ENCODE peak calls at places on chromosome 14, in seven cellular contexts. One of them, this sample, is unnamed.

GRCh38 chr14:75317148-75317547 is 38.5 kb downstream of the FOS start:
- DNase-seq in left ventricle myocardium inferior: no peak
- DNase-seq in tibial artery: no peak
- DNase-seq in esophagus squamous epithelium: no peak
- DNase-seq in psoas muscle: no peak
- DNase-seq in AG09309: no peak
- DNase-seq in endothelial cell of umbilical vein: no peak
- DNase-seq in this sample: no peak

GRCh38 chr14:99744873-99745224 is 48.4 kb upstream of the EML1 start:
- DNase-seq in left ventricle myocardium inferior: no peak
- DNase-seq in tibial artery: no peak
- DNase-seq in esophagus squamous epithelium: no peak
- DNase-seq in psoas muscle: no peak
- DNase-seq in AG09309: no peak
- DNase-seq in endothelial cell of umbilical vein: no peak
- DNase-seq in this sample: no peak

GRCh38 chr14:56172571-56172971 is 54.4 kb downstream of the PELI2 start:
- DNase-seq in left ventricle myocardium inferior: no peak
- DNase-seq in tibial artery: no peak
- DNase-seq in esophagus squamous epithelium: no peak
- DNase-seq in psoas muscle: no peak
- DNase-seq in AG09309: peak; percentile 31
- DNase-seq in endothelial cell of umbilical vein: peak; percentile 87
- DNase-seq in this sample: peak; percentile 88

GRCh38 chr14:95408731-95409471 is 89.2 kb upstream of the CLMN start:
- DNase-seq in left ventricle myocardium inferior: no peak
- DNase-seq in tibial artery: peak; percentile 83
- DNase-seq in esophagus squamous epithelium: no peak
- DNase-seq in psoas muscle: no peak
- DNase-seq in AG09309: no peak
- DNase-seq in endothelial cell of umbilical vein: no peak
- DNase-seq in this sample: no peak

GRCh38 chr14:100884456-100884855 is 19.1 kb downstream of the RTL1 start:
- DNase-seq in left ventricle myocardium inferior: peak; percentile 5
- DNase-seq in tibial artery: peak; percentile 28
- DNase-seq in esophagus squamous epithelium: no peak
- DNase-seq in psoas muscle: no peak
- DNase-seq in AG09309: no peak
- DNase-seq in endothelial cell of umbilical vein: no peak
- DNase-seq in this sample: no peak

GRCh38 chr14:77790566-77791224 is 9.2 kb upstream of the ADCK1 start:
- DNase-seq in left ventricle myocardium inferior: no peak
- DNase-seq in tibial artery: peak; percentile 39
- DNase-seq in esophagus squamous epithelium: no peak
- DNase-seq in psoas muscle: no peak
- DNase-seq in AG09309: no peak
- DNase-seq in endothelial cell of umbilical vein: no peak
- DNase-seq in this sample: no peak

GRCh38 chr14:28975084-28975483 is 208.5 kb downstream of the FOXG1 start:
- DNase-seq in left ventricle myocardium inferior: no peak
- DNase-seq in tibial artery: no peak
- DNase-seq in esophagus squamous epithelium: no peak
- DNase-seq in psoas muscle: no peak
- DNase-seq in AG09309: no peak
- DNase-seq in endothelial cell of umbilical vein: no peak
- DNase-seq in this sample: no peak

GRCh38 chr14:65461730-65462129 is 49.2 kb downstream of the FUT8 start:
- DNase-seq in left ventricle myocardium inferior: no peak
- DNase-seq in tibial artery: no peak
- DNase-seq in esophagus squamous epithelium: no peak
- DNase-seq in psoas muscle: no peak
- DNase-seq in AG09309: no peak
- DNase-seq in endothelial cell of umbilical vein: peak; percentile 54
- DNase-seq in this sample: peak; percentile 35

GRCh38 chr14:94081386-94081820 is 293 bp downstream of the IFI27L1 start:
- DNase-seq in left ventricle myocardium inferior: no peak
- DNase-seq in tibial artery: no peak
- DNase-seq in esophagus squamous epithelium: no peak
- DNase-seq in psoas muscle: no peak
- DNase-seq in AG09309: no peak
- DNase-seq in endothelial cell of umbilical vein: no peak
- DNase-seq in this sample: no peak

GRCh38 chr14:80567905-80568512 is 356.7 kb upstream of the DIO2 start:
- DNase-seq in left ventricle myocardium inferior: no peak
- DNase-seq in tibial artery: no peak
- DNase-seq in esophagus squamous epithelium: no peak
- DNase-seq in psoas muscle: no peak
- DNase-seq in AG09309: no peak
- DNase-seq in endothelial cell of umbilical vein: no peak
- DNase-seq in this sample: no peak

GRCh38 chr14:22448035-22448904 is 140.8 kb downstream of the DAD1 start:
- DNase-seq in left ventricle myocardium inferior: no peak
- DNase-seq in tibial artery: no peak
- DNase-seq in esophagus squamous epithelium: no peak
- DNase-seq in psoas muscle: no peak
- DNase-seq in AG09309: no peak
- DNase-seq in endothelial cell of umbilical vein: no peak
- DNase-seq in this sample: no peak

GRCh38 chr14:22450266-22450665 is 138.8 kb downstream of the DAD1 start:
- DNase-seq in left ventricle myocardium inferior: no peak
- DNase-seq in tibial artery: no peak
- DNase-seq in esophagus squamous epithelium: no peak
- DNase-seq in psoas muscle: no peak
- DNase-seq in AG09309: no peak
- DNase-seq in endothelial cell of umbilical vein: no peak
- DNase-seq in this sample: no peak

GRCh38 chr14:22449612-22449930 is 139.5 kb downstream of the DAD1 start:
- DNase-seq in left ventricle myocardium inferior: no peak
- DNase-seq in tibial artery: no peak
- DNase-seq in esophagus squamous epithelium: no peak
- DNase-seq in psoas muscle: no peak
- DNase-seq in AG09309: no peak
- DNase-seq in endothelial cell of umbilical vein: peak; percentile 23
- DNase-seq in this sample: no peak

GRCh38 chr14:22452330-22452729 is 136.7 kb downstream of the DAD1 start:
- DNase-seq in left ventricle myocardium inferior: no peak
- DNase-seq in tibial artery: no peak
- DNase-seq in esophagus squamous epithelium: no peak
- DNase-seq in psoas muscle: no peak
- DNase-seq in AG09309: no peak
- DNase-seq in endothelial cell of umbilical vein: no peak
- DNase-seq in this sample: no peak

DNA sequence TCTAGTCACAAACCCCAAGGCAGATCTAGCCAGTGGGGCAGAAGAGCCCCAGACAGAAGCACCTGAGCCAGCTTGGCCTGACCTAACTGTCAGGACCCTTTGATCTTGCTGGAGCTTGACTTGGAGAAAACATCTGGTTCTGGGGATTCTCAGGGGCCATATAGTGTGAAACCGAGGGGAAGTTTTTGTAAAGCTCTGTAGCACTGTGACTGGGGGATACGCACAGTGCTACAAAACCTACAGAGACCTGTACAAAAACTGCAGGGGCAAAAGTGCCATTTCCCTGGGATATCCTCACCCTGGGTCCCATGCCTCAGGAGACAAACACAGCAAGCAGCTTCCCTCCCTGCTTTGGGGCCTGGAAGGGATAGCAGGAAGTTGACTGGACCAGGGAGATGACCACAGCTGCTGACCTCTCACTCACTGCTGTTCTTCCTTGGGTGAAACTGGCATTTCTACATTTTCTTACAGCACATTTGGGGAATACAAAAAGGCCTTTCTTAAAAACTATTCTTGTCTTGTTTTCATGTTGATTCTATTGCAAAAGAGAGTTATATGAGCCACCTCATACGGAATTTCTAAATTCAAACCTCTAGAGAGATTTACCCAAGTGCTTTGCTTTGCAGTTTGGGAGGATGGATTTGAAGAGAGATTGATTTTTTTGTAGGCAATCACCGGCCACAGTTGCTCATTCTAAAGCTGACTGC is 140.0 kb downstream of the DAD1 start:
- DNase-seq in left ventricle myocardium inferior: no peak
- DNase-seq in tibial artery: no peak
- DNase-seq in esophagus squamous epithelium: no peak
- DNase-seq in psoas muscle: peak; percentile 61
- DNase-seq in AG09309: no peak
- DNase-seq in endothelial cell of umbilical vein: no peak
- DNase-seq in this sample: no peak
- H3K4me3 ChIP-seq in left ventricle myocardium inferior: no peak overlapping the region
- H3K4me3 ChIP-seq in tibial artery: no peak overlapping the region
- H3K4me3 ChIP-seq in esophagus squamous epithelium: no peak overlapping the region
- H3K4me3 ChIP-seq in psoas muscle: no peak overlapping the region
- H3K4me3 ChIP-seq in AG09309: no peak overlapping the region
- H3K4me3 ChIP-seq in endothelial cell of umbilical vein: no peak overlapping the region
- H3K4me3 ChIP-seq in this sample: no peak overlapping the region

GRCh38 chr14:68941820-68942219 is 37.3 kb downstream of the ACTN1 start:
- DNase-seq in left ventricle myocardium inferior: peak; percentile 50
- DNase-seq in tibial artery: peak; percentile 95
- DNase-seq in esophagus squamous epithelium: no peak
- DNase-seq in psoas muscle: no peak
- DNase-seq in AG09309: peak; percentile 91
- DNase-seq in endothelial cell of umbilical vein: peak; percentile 50
- DNase-seq in this sample: peak; percentile 56
- TF ChIP-seq CTCF in left ventricle myocardium inferior: peak; percentile 47
- TF ChIP-seq CTCF in tibial artery: peak; percentile 70
- TF ChIP-seq CTCF in esophagus squamous epithelium: peak; percentile 64
- TF ChIP-seq CTCF in psoas muscle: peak; percentile 29
- TF ChIP-seq CTCF in AG09309: peak; percentile 80
- TF ChIP-seq CTCF in endothelial cell of umbilical vein: peak; percentile 41
- TF ChIP-seq CTCF in this sample: peak; percentile 34

GRCh38 chr14:36582874-36583241 is 444 bp upstream of the NKX2-8 start:
- DNase-seq in left ventricle myocardium inferior: no peak
- DNase-seq in tibial artery: no peak
- DNase-seq in esophagus squamous epithelium: no peak
- DNase-seq in psoas muscle: no peak
- DNase-seq in AG09309: no peak
- DNase-seq in endothelial cell of umbilical vein: no peak
- DNase-seq in this sample: no peak
- H3K4me3 ChIP-seq in left ventricle myocardium inferior: peak overlapping the region; percentile 62
- H3K4me3 ChIP-seq in tibial artery: no peak overlapping the region
- H3K4me3 ChIP-seq in esophagus squamous epithelium: no peak overlapping the region
- H3K4me3 ChIP-seq in psoas muscle: peak overlapping the region; percentile 63
- H3K4me3 ChIP-seq in AG09309: no peak overlapping the region
- H3K4me3 ChIP-seq in endothelial cell of umbilical vein: no peak overlapping the region
- H3K4me3 ChIP-seq in this sample: no peak overlapping the region

GRCh38 chr14:51094282-51094821 is 553 bp downstream of the TRIM9 start:
- DNase-seq in left ventricle myocardium inferior: no peak
- DNase-seq in tibial artery: no peak
- DNase-seq in esophagus squamous epithelium: no peak
- DNase-seq in psoas muscle: peak; percentile 51
- DNase-seq in AG09309: no peak
- DNase-seq in endothelial cell of umbilical vein: no peak
- DNase-seq in this sample: no peak

GRCh38 chr14:51095854-51096823 is 1.2 kb upstream of the TRIM9 start:
- DNase-seq in left ventricle myocardium inferior: no peak
- DNase-seq in tibial artery: no peak
- DNase-seq in esophagus squamous epithelium: no peak
- DNase-seq in psoas muscle: peak; percentile 66
- DNase-seq in AG09309: no peak
- DNase-seq in endothelial cell of umbilical vein: no peak
- DNase-seq in this sample: peak; percentile 39

GRCh38 chr14:51094901-51095853 is at the start of gene TRIM9:
- DNase-seq in left ventricle myocardium inferior: peak; percentile 94
- DNase-seq in tibial artery: peak; percentile 86
- DNase-seq in esophagus squamous epithelium: peak; percentile 61
- DNase-seq in psoas muscle: peak; percentile 97
- DNase-seq in AG09309: peak; percentile 86
- DNase-seq in endothelial cell of umbilical vein: peak; percentile 89
- DNase-seq in this sample: peak; percentile 87

GRCh38 chr14:51092965-51093364 is 1.9 kb downstream of the TRIM9 start:
- DNase-seq in left ventricle myocardium inferior: no peak
- DNase-seq in tibial artery: no peak
- DNase-seq in esophagus squamous epithelium: no peak
- DNase-seq in psoas muscle: no peak
- DNase-seq in AG09309: no peak
- DNase-seq in endothelial cell of umbilical vein: no peak
- DNase-seq in this sample: no peak

DNA sequence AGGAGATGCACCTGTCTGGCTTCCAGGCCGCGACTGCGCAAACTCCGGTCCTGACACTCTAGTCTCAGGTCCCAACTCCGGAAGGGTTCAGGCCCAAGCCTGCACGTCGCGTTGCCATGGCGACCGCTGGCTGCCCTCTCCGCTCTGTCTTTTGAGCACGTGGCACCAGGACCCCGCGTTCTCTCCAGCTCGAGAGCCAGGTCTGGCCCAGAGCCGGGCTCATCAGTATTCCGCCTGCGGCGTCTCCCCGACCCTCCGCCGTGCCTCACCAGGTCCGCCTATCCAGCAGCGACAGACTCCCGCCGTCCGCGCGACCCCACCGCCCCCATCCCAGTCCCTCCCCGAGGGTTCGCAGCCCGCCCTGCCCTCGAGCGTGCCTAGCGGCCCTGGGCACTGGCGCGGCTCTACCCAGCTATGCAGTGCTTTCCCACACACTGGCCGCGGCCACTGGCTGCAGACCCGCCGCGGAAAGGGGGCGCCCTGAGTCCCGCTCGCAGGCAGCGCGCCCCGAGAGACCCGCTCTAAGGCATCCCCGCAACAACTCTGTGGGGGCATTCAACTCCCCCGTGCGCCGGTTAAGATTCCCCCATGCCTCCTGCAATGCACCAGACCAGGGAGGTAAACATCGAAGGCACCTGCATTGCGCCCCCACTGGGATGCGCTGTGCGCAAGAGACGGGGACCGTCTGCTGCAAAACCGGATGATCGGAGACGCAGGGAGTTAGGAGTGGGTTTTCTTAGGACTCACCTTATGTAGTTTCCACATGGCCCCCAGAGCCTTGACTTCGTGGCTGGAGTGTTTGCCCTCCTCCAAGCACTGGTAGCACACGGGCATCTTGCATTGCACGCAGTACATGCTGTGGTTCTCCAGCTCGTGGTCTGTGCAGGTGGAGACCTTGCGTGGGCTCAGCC is 1.3 kb downstream of the TRIM9 start:
- DNase-seq in left ventricle myocardium inferior: peak; percentile 23
- DNase-seq in tibial artery: no peak
- DNase-seq in esophagus squamous epithelium: no peak
- DNase-seq in psoas muscle: no peak
- DNase-seq in AG09309: no peak
- DNase-seq in endothelial cell of umbilical vein: no peak
- DNase-seq in this sample: no peak
- TF ChIP-seq CTCF in left ventricle myocardium inferior: no peak
- TF ChIP-seq CTCF in tibial artery: no peak
- TF ChIP-seq CTCF in esophagus squamous epithelium: no peak
- TF ChIP-seq CTCF in psoas muscle: no peak
- TF ChIP-seq CTCF in AG09309: no peak
- TF ChIP-seq CTCF in endothelial cell of umbilical vein: no peak
- TF ChIP-seq CTCF in this sample: no peak

DNA sequence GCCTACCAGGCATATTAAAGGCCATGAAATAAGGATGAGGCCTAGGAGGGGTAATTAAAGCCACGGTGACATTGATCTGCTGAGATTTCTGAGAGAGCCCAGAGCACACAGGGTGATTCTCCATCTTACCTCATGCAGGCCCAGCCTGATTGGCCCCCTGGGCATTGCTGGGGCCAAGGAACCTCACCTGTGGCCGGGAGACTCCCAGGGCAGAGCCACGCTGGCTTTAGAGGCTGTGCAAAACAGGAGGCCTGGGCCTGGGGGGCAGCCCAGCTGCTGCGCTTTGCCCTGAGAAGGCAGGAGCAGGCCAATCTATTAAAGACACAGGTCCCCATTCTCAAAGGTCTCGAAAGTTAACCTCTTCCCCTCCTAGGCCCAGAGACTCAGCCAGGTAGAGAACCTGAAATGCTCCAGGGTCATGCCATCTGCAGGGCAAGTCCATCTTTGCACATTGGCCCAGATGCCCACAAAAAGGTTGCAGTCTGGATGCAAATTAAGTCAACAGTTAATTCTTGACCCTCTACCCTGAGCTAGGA is 1099.7 kb downstream of the BCL11B start:
- DNase-seq in left ventricle myocardium inferior: no peak
- DNase-seq in tibial artery: no peak
- DNase-seq in esophagus squamous epithelium: no peak
- DNase-seq in psoas muscle: no peak
- DNase-seq in AG09309: no peak
- DNase-seq in endothelial cell of umbilical vein: no peak
- DNase-seq in this sample: no peak
- H3K4me3 ChIP-seq in left ventricle myocardium inferior: no peak overlapping the region
- H3K4me3 ChIP-seq in tibial artery: no peak overlapping the region
- H3K4me3 ChIP-seq in esophagus squamous epithelium: no peak overlapping the region
- H3K4me3 ChIP-seq in psoas muscle: no peak overlapping the region
- H3K4me3 ChIP-seq in AG09309: no peak overlapping the region
- H3K4me3 ChIP-seq in endothelial cell of umbilical vein: no peak overlapping the region
- H3K4me3 ChIP-seq in this sample: no peak overlapping the region

This sample was measured in fibroblast of the aortic adventitia.